ENCODE peak calls at places on chromosome 5, in seven cellular contexts. One of them, this sample, is unnamed. For H3K4me1, the result is how much of the 10 kb centered on the place peaks cover.

GRCh38 chr5:137453476-137454080 is 45.5 kb downstream of the SPOCK1 start:
- DNase-seq in H1: no peak
- DNase-seq in ovary: no peak
- DNase-seq in K562: no peak
- DNase-seq in A549: peak
- DNase-seq in GM12878: no peak
- DNase-seq in suprapubic skin: no peak
- DNase-seq in this sample: no peak

GRCh38 chr5:60852317-60852716 is 8.2 kb upstream of the ELOVL7 start:
- DNase-seq in GM12878: no peak
- DNase-seq in ovary: no peak
- DNase-seq in K562: no peak
- DNase-seq in A549: no peak
- DNase-seq in H1: no peak
- DNase-seq in suprapubic skin: no peak
- DNase-seq in this sample: no peak

GRCh38 chr5:146048994-146049703 is 56.2 kb downstream of the PLAC8L1 start:
- DNase-seq in K562: peak
- DNase-seq in GM12878: no peak
- DNase-seq in A549: peak
- DNase-seq in ovary: no peak
- DNase-seq in suprapubic skin: no peak
- DNase-seq in H1: peak
- DNase-seq in this sample: peak

GRCh38 chr5:56759521-56759920 is 55.8 kb upstream of the MAP3K1 start:
- DNase-seq in H1: no peak
- DNase-seq in A549: no peak
- DNase-seq in suprapubic skin: no peak
- DNase-seq in K562: no peak
- DNase-seq in GM12878: no peak
- DNase-seq in ovary: peak
- DNase-seq in this sample: peak

GRCh38 chr5:110916373-110917049 is 155.0 kb upstream of the TSLP start:
- DNase-seq in suprapubic skin: no peak
- DNase-seq in ovary: no peak
- DNase-seq in A549: peak
- DNase-seq in H1: no peak
- DNase-seq in GM12878: no peak
- DNase-seq in K562: no peak
- DNase-seq in this sample: no peak

GRCh38 chr5:88879724-88880123 is 3.3 kb downstream of the MEF2C start:
- DNase-seq in suprapubic skin: no peak
- DNase-seq in ovary: no peak
- DNase-seq in K562: no peak
- DNase-seq in GM12878: no peak
- DNase-seq in A549: no peak
- DNase-seq in H1: no peak
- DNase-seq in this sample: no peak

GRCh38 chr5:180873628-180874520 is 12.8 kb upstream of the ZFP62 start:
- DNase-seq in K562: peak
- DNase-seq in H1: no peak
- DNase-seq in ovary: no peak
- DNase-seq in A549: no peak
- DNase-seq in suprapubic skin: no peak
- DNase-seq in GM12878: peak
- DNase-seq in this sample: no peak

GRCh38 chr5:180328296-180329137 is 24.6 kb downstream of the GFPT2 start:
- DNase-seq in suprapubic skin: peak
- DNase-seq in ovary: peak
- DNase-seq in K562: peak
- DNase-seq in GM12878: peak
- DNase-seq in A549: peak
- DNase-seq in H1: peak
- DNase-seq in this sample: peak

GRCh38 chr5:179281688-179282087 is 63.6 kb downstream of the ADAMTS2 start:
- DNase-seq in suprapubic skin: no peak
- DNase-seq in A549: no peak
- DNase-seq in H1: no peak
- DNase-seq in GM12878: no peak
- DNase-seq in ovary: no peak
- DNase-seq in K562: no peak
- DNase-seq in this sample: no peak

DNA sequence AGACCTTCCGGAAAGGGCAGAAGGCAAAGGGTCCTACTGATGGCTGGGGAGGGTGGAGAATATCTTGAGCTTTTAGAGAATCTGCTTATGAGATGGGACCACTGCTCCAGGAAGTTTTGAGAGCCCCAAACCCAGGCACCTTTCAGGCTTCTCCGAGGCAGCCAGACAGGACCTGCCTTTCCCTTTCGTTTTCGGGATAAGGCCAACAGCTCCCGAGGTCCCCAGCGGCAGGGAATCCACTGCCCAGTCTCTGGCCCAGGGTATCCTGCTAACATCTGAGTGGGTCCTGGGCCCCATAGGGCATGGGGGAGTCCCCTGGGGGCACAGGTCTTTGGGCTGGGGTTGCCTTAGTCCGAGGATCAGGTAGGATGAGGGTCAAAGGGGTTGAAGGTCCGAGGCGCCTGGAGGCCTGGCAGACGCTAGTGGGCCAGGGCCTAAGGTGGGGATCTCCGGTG is 3.3 kb downstream of the PITX1 start:
- DNase-seq in K562: no peak
- DNase-seq in GM12878: no peak
- DNase-seq in ovary: no peak
- DNase-seq in A549: no peak
- DNase-seq in suprapubic skin: no peak
- DNase-seq in H1: no peak
- DNase-seq in this sample: no peak
- H3K4me1 ChIP-seq in K562: under half
- H3K4me1 ChIP-seq in GM12878: under half
- H3K4me1 ChIP-seq in ovary: under half
- H3K4me1 ChIP-seq in A549: under half
- H3K4me1 ChIP-seq in suprapubic skin: under half
- H3K4me1 ChIP-seq in H1: under half
- H3K4me1 ChIP-seq in this sample: half or more

DNA sequence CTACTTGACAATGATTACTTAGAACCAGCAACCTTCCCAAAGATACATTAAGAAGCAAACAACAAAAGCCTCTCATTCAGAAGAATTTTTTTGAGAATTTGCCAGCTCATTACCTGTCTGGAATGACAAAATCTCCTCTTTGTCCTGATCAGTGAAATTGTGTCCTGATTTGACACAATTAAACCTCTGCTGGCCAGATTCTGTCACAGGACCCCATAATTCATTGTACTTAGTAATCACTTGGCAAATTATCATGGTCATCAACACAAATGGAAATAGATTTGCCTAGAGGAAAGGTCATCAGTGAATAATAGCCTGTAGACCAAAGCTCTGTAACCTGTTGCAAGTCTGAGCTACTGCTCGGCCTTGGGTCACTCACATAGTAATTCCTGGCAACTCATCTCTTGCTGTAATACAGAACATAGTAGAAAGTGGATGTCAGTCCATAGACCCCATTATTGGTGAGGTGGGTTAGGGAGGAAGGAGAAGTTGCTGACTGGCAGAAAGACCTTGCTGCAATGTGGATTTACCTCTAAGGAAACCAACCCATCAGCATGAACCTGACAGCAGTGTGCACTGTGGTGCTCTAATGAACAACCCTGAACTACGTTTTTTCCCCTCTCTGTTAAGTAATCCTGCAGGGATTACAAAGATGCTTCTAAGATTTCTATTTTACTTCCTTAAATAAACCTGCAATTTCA is 370.1 kb downstream of the KIAA0825 start:
- DNase-seq in H1: no peak
- DNase-seq in GM12878: no peak
- DNase-seq in ovary: no peak
- DNase-seq in suprapubic skin: no peak
- DNase-seq in K562: no peak
- DNase-seq in A549: no peak
- DNase-seq in this sample: no peak
- TF ChIP-seq EP300 in H1: no peak
- TF ChIP-seq EP300 in GM12878: no peak
- TF ChIP-seq EP300 in ovary: no peak
- TF ChIP-seq EP300 in suprapubic skin: no peak
- TF ChIP-seq EP300 in K562: no peak
- TF ChIP-seq EP300 in A549: no peak
- TF ChIP-seq EP300 in this sample: no peak

GRCh38 chr5:172907657-172908056 is 51.6 kb upstream of the RPL26L1 start:
- DNase-seq in GM12878: no peak
- DNase-seq in suprapubic skin: no peak
- DNase-seq in ovary: no peak
- DNase-seq in K562: no peak
- DNase-seq in H1: no peak
- DNase-seq in A549: peak
- DNase-seq in this sample: no peak
- H3K4me1 ChIP-seq in GM12878: under half
- H3K4me1 ChIP-seq in suprapubic skin: under half
- H3K4me1 ChIP-seq in ovary: under half
- H3K4me1 ChIP-seq in K562: under half
- H3K4me1 ChIP-seq in H1: under half
- H3K4me1 ChIP-seq in A549: half or more
- H3K4me1 ChIP-seq in this sample: under half

GRCh38 chr5:74067748-74068541 is 441.9 kb downstream of the ARHGEF28 start:
- DNase-seq in GM12878: no peak
- DNase-seq in ovary: no peak
- DNase-seq in A549: peak
- DNase-seq in suprapubic skin: no peak
- DNase-seq in H1: no peak
- DNase-seq in K562: no peak
- DNase-seq in this sample: no peak
- TF ChIP-seq EP300 in GM12878: no peak
- TF ChIP-seq EP300 in ovary: no peak
- TF ChIP-seq EP300 in A549: no peak
- TF ChIP-seq EP300 in suprapubic skin: no peak
- TF ChIP-seq EP300 in H1: no peak
- TF ChIP-seq EP300 in K562: no peak
- TF ChIP-seq EP300 in this sample: no peak